ENCODE peak calls at places on chromosome 6, in ten cellular contexts. B is testis, P is left lung, G is fibroblast of mammary gland, Z is AG09309, W is HFF-Myc, I is lower lobe of right lung, F is bronchial epithelial cell, L is upper lobe of right lung, C is thoracic aorta. Q is an unnamed sample.

GRCh38 chr6:34680802-34681515 is 15.6 kb downstream of the ILRUN start:
- DNase-seq in B (no peak), P (no peak), G (peak; percentile 76), Z (no peak), W (no peak), I (no peak), F (peak; percentile 74), L (no peak), C (no peak), Q (peak; percentile 78)

GRCh38 chr6:139644821-139645220 is 270.4 kb upstream of the CITED2 start:
- DNase-seq in B (peak; percentile 49), P (no peak), G (peak; percentile 29), Z (no peak), W (peak; percentile 32), I (no peak), F (no peak), L (no peak), C (no peak), Q (no peak)

GRCh38 chr6:41663558-41663957 is 25.3 kb downstream of the MDFI start:
- DNase-seq in B (no peak), P (no peak), G (no peak), Z (no peak), W (no peak), I (peak; percentile 26), F (no peak), L (no peak), C (no peak), Q (no peak)

GRCh38 chr6:13307508-13307995 is 20.8 kb downstream of the TBC1D7 start:
- DNase-seq in B (no peak), P (peak; percentile 81), G (peak; percentile 83), Z (peak; percentile 40), W (no peak), I (peak; percentile 73), F (peak; percentile 99), L (no peak), C (no peak), Q (no peak)

GRCh38 chr6:105890521-105891244 is 195.5 kb upstream of the PRDM1 start:
- DNase-seq in B (no peak), P (no peak), G (no peak), Z (no peak), W (no peak), I (no peak), F (peak; percentile 78), L (no peak), C (no peak), Q (no peak)

GRCh38 chr6:46491789-46492547 is 719 bp upstream of the RCAN2 start:
- DNase-seq in B (peak; percentile 69), P (peak; percentile 79), G (peak; percentile 17), Z (no peak), W (no peak), I (peak; percentile 50), F (peak; percentile 29), L (peak; percentile 75), C (no peak), Q (no peak)

GRCh38 chr6:82025271-82025670 is 222.3 kb downstream of the IBTK start:
- DNase-seq in B (no peak), P (no peak), G (no peak), Z (no peak), W (no peak), I (no peak), F (no peak), L (no peak), C (no peak), Q (no peak)

GRCh38 chr6:25428758-25429317 is 149.7 kb downstream of the CARMIL1 start:
- DNase-seq in B (no peak), P (no peak), G (no peak), Z (no peak), W (no peak), I (no peak), F (no peak), L (no peak), C (no peak), Q (no peak)

GRCh38 chr6:112413805-112414204 is 66.7 kb downstream of the RFPL4B start:
- DNase-seq in B (no peak), P (no peak), G (peak; percentile 24), Z (no peak), W (no peak), I (no peak), F (peak; percentile 45), L (no peak), C (no peak), Q (no peak)

GRCh38 chr6:4939241-4939640 is 64.6 kb downstream of the RPP40 start:
- DNase-seq in B (no peak), P (no peak), G (no peak), Z (no peak), W (no peak), I (no peak), F (no peak), L (no peak), C (no peak), Q (no peak)

GRCh38 chr6:4942673-4943009 is 61.2 kb downstream of the RPP40 start:
- DNase-seq in B (no peak), P (no peak), G (no peak), Z (no peak), W (no peak), I (no peak), F (no peak), L (no peak), C (no peak), Q (no peak)

GRCh38 chr6:4941782-4942672 is 61.8 kb downstream of the RPP40 start:
- DNase-seq in B (no peak), P (no peak), G (peak; percentile 98), Z (peak; percentile 91), W (peak; percentile 77), I (no peak), F (peak; percentile 96), L (no peak), C (no peak), Q (peak; percentile 71)

GRCh38 chr6:4937414-4937813 is 66.4 kb downstream of the RPP40 start:
- DNase-seq in B (no peak), P (peak; percentile 63), G (no peak), Z (no peak), W (no peak), I (no peak), F (no peak), L (no peak), C (no peak), Q (no peak)

GRCh38 chr6:4940416-4940815 is 63.4 kb downstream of the RPP40 start:
- DNase-seq in B (no peak), P (no peak), G (no peak), Z (no peak), W (no peak), I (no peak), F (no peak), L (no peak), C (no peak), Q (no peak)
- H3K4me3 ChIP-seq in B (no peak overlapping the region), P (no peak overlapping the region), G (no peak overlapping the region), Z (no peak overlapping the region), W (no peak overlapping the region), I (no peak overlapping the region), F (no peak overlapping the region), L (no peak overlapping the region), C (no peak overlapping the region), Q (no peak overlapping the region)

GRCh38 chr6:1893470-1894130 is 283.9 kb downstream of the FOXC1 start:
- DNase-seq in B (no peak), P (no peak), G (no peak), Z (no peak), W (no peak), I (no peak), F (no peak), L (no peak), C (no peak), Q (no peak)
- TF ChIP-seq CTCF in B (no peak), P (no peak), G (peak; percentile 12), Z (peak; percentile 21), W (peak; percentile 62), I (no peak), F (no peak), L (no peak), C (peak; percentile 28), Q (peak; percentile 11)

GRCh38 chr6:148509789-148510581 is 167.3 kb downstream of the SASH1 start:
- DNase-seq in B (peak; percentile 55), P (no peak), G (peak; percentile 99), Z (peak; percentile 98), W (peak; percentile 97), I (peak; percentile 75), F (peak; percentile 59), L (no peak), C (no peak), Q (peak; percentile 9)
- H3K4me3 ChIP-seq in B (peak overlapping the region; percentile 30), P (peak overlapping the region; percentile 10), G (peak overlapping the region; percentile 67), Z (peak overlapping the region; percentile 48), W (peak overlapping the region; percentile 79), I (peak overlapping the region; percentile 45), F (no peak overlapping the region), L (peak overlapping the region; percentile 48), C (peak overlapping the region; percentile 69), Q (no peak overlapping the region)

GRCh38 chr6:166009385-166010031 is 158.1 kb downstream of the TBXT start:
- DNase-seq in B (no peak), P (no peak), G (no peak), Z (no peak), W (no peak), I (no peak), F (no peak), L (no peak), C (no peak), Q (no peak)

GRCh38 chr6:166010136-166010535 is 157.5 kb downstream of the TBXT start:
- DNase-seq in B (no peak), P (no peak), G (no peak), Z (no peak), W (no peak), I (no peak), F (no peak), L (no peak), C (no peak), Q (no peak)

GRCh38 chr6:166007349-166008263 is 160.0 kb downstream of the TBXT start:
- DNase-seq in B (peak; percentile 87), P (no peak), G (peak; percentile 78), Z (no peak), W (no peak), I (no peak), F (no peak), L (no peak), C (no peak), Q (peak; percentile 47)

GRCh38 chr6:166010585-166010984 is 157.1 kb downstream of the TBXT start:
- DNase-seq in B (no peak), P (no peak), G (no peak), Z (no peak), W (no peak), I (no peak), F (no peak), L (no peak), C (no peak), Q (no peak)

DNA sequence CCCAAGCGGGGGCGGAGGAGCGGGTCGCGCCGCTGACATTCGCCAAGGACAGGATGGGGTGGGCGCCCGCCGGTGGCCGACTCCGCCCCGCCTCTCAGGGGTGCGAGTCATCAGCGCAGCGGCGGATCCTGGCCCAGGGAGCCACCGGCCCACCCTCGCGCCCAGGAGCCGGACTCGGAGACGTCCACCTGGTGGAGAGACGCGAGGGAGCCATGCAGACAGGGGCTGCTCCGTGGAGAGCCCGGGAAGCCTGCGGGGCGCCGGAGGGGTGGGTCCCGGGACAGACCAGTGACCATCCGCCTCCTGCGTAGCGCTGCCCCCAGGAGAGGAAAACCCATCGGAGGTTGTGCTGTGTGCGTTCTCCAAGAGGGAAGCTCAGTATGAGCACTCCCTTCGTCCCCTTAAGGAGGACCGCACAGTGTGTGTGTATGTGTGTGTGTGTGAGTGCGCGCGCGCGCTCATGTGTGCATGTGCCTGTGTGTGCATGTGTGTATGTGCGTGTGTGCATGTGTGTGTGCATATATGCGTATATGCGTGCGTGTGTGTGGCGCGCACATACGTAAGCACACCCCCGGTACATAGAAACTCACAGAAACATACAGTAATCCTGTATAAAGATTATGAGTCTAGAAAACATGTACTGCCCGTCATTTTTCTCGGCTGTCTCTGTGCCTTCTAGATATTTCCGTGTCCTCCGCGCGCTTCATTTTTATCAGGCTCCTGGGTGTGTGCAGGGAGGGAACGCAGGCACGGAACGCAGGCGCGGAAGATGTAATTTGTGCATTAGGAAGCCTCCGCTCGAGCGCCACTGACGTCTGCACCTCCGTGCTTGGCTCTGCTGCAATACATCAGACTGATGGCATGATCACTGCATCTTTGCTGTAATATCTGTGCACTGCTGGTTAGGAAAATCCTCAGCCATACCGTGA is 158.9 kb downstream of the TBXT start:
- DNase-seq in B (peak; percentile 60), P (no peak), G (peak; percentile 73), Z (no peak), W (no peak), I (no peak), F (no peak), L (no peak), C (no peak), Q (no peak)
- TF ChIP-seq CTCF in B (no peak), P (no peak), G (no peak), Z (no peak), W (no peak), I (no peak), F (no peak), L (no peak), C (no peak), Q (no peak)